ENCODE peak calls at places on chromosomes 1 and 21, in six cellular contexts. H is body of pancreas, T is stomach, Z is breast epithelium, X is HCT116, M is uterus. R is an unnamed sample. For H3K4me1, the result is how much of the 10 kb centered on the place peaks cover.

GRCh38 chr1:235069577-235070563 is 58.8 kb downstream of the TOMM20 start:
- DNase-seq in Z (peak), T (peak), X (no peak), H (peak), M (no peak), R (peak)

GRCh38 chr1:170823120-170823519 is 112.2 kb upstream of the MROH9 start:
- DNase-seq in Z (no peak), M (no peak), T (no peak), H (no peak), X (no peak), R (no peak)

GRCh38 chr1:102550729-102551384 is 554.1 kb upstream of the OLFM3 start:
- DNase-seq in Z (no peak), X (peak), H (no peak), M (no peak), T (no peak), R (no peak)

GRCh38 chr21:42218836-42219605 is at the start of gene ABCG1:
- DNase-seq in X (no peak), H (peak), T (peak), M (no peak), Z (no peak), R (peak)

GRCh38 chr1:12549460-12550349 is 68.3 kb downstream of the DHRS3 start:
- DNase-seq in M (peak), X (peak), H (peak), T (peak), Z (peak), R (peak)

GRCh38 chr1:36466370-36467026 is 2.3 kb upstream of the MRPS15 start:
- DNase-seq in T (no peak), M (no peak), Z (no peak), H (no peak), X (no peak), R (no peak)

GRCh38 chr1:226654046-226654445 is 85.0 kb downstream of the ITPKB start:
- DNase-seq in Z (no peak), T (no peak), H (no peak), X (no peak), M (no peak), R (no peak)

GRCh38 chr1:109925159-109925990 is 14.7 kb downstream of the CSF1 start:
- DNase-seq in X (no peak), M (no peak), Z (no peak), T (no peak), H (no peak), R (peak)

GRCh38 chr1:182309631-182310351 is 81.8 kb downstream of the GLUL start:
- DNase-seq in T (no peak), H (no peak), Z (no peak), X (no peak), M (no peak), R (no peak)

GRCh38 chr1:29379438-29380073 is 143.2 kb downstream of the PTPRU start:
- DNase-seq in M (no peak), Z (no peak), H (no peak), T (no peak), X (peak), R (no peak)

GRCh38 chr1:119653839-119654170 is 5.7 kb upstream of the ZNF697 start:
- DNase-seq in M (no peak), T (no peak), H (no peak), X (no peak), Z (no peak), R (no peak)

GRCh38 chr1:6915999-6916565 is 130.8 kb downstream of the CAMTA1 start:
- DNase-seq in T (no peak), Z (no peak), X (no peak), M (no peak), H (no peak), R (no peak)

GRCh38 chr1:111446967-111447892 is 1.8 kb downstream of the WDR77 start:
- DNase-seq in X (no peak), H (no peak), T (no peak), M (no peak), Z (no peak), R (no peak)

GRCh38 chr1:91712981-91713841 is 172.7 kb downstream of the TGFBR3 start:
- DNase-seq in M (peak), T (no peak), H (no peak), X (no peak), Z (no peak), R (no peak)

GRCh38 chr1:46606255-46606965 is 2.3 kb upstream of the MKNK1 start:
- DNase-seq in M (no peak), X (no peak), H (no peak), Z (no peak), T (no peak), R (no peak)

GRCh38 chr1:66464802-66465201 is 69.2 kb upstream of the SGIP1 start:
- DNase-seq in Z (no peak), X (no peak), M (no peak), H (no peak), T (no peak), R (no peak)

GRCh38 chr1:220734571-220735326 is 13.4 kb upstream of the MTARC2 start:
- DNase-seq in X (no peak), Z (no peak), M (no peak), H (no peak), T (no peak), R (no peak)

GRCh38 chr1:183652547-183653467 is at the start of gene APOBEC4:
- DNase-seq in X (no peak), H (no peak), M (no peak), T (no peak), Z (no peak), R (peak)

GRCh38 chr1:228074954-228075730 is 7.4 kb upstream of the ARF1 start:
- DNase-seq in X (no peak), T (peak), Z (no peak), H (no peak), M (no peak), R (no peak)

GRCh38 chr1:169108897-169109560 is 2.5 kb downstream of the ATP1B1 start:
- DNase-seq in H (peak), T (peak), X (no peak), Z (no peak), M (no peak), R (no peak)

GRCh38 chr1:84299536-84300260 is 1.8 kb upstream of the SAMD13 start:
- DNase-seq in H (no peak), X (no peak), Z (no peak), M (no peak), T (no peak), R (no peak)

GRCh38 chr1:205472737-205473565 is 17.1 kb upstream of the BLACAT1 start:
- DNase-seq in M (no peak), T (no peak), Z (no peak), X (no peak), H (no peak), R (no peak)

GRCh38 chr1:61638296-61638695 is 86.6 kb downstream of the TM2D1 start:
- DNase-seq in T (no peak), Z (no peak), X (no peak), H (no peak), M (peak), R (no peak)

GRCh38 chr1:61639937-61640336 is 85.0 kb downstream of the TM2D1 start:
- DNase-seq in H (no peak), Z (no peak), M (no peak), T (no peak), X (no peak), R (no peak)

GRCh38 chr1:61637470-61637869 is 87.5 kb downstream of the TM2D1 start:
- DNase-seq in X (no peak), H (no peak), T (no peak), M (no peak), Z (no peak), R (no peak)

GRCh38 chr1:61640531-61641125 is 84.3 kb downstream of the TM2D1 start:
- DNase-seq in M (peak), H (no peak), Z (no peak), X (no peak), T (no peak), R (no peak)

DNA sequence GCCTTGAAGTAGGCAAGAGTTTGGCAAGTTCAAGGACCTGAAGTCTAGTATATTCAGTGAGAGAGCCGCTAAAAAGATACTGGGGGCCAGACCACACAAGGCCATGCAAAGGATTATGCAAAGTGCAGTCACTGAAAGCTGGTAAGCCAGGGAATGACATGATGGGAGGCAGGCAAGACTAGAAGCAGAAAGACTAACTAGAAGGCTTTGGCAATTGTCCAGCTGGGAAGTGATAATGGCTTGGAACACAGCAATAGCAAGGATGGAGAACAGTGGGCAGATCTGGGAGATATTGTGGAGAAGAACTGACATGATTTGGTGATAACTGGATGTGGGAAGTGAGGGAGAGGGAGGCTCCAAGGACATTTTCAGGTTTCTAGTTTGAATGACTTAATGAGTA is 85.7 kb downstream of the TM2D1 start:
- DNase-seq in X (no peak), Z (no peak), T (no peak), M (no peak), H (no peak), R (no peak)
- H3K4me1 ChIP-seq in X (under half), Z (under half), T (half or more), M (under half), H (under half), R (under half)

DNA sequence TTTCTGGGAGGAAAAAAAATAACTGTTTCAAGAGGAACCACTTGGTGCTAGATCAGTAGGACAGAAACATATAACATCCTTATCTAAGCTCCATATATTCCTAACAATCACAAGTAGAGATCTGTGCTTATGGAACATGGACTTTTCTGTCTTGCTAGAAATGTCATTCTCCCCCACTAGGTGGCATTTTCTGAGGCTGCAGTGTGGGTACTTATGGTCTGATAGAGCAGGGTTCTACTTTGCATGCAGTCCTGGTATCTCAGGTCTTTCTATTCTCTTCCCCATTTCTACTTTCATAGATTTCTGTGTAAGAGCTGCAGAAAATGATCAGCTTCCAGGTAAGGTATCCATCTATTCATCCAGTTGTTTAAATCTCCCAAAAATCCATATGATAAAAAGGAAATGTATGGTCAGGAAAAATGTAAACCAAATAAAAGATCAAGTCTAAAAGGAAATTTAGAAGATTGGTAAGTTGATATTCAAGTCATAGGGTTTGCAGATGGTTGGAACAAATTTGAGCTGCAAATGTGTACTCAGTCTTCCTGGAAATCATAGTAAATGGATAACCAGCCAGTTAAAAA is 1.5 kb downstream of the ZNF684 start:
- DNase-seq in M (no peak), Z (no peak), H (no peak), T (no peak), X (peak), R (no peak)
- TF ChIP-seq CTCF in M (peak), Z (no peak), H (no peak), T (peak), X (peak), R (peak)

GRCh38 chr1:67721650-67722291 is 36.8 kb downstream of the GADD45A start:
- DNase-seq in M (no peak), Z (no peak), X (no peak), H (no peak), T (no peak), R (no peak)

GRCh38 chr1:67724928-67725560 is 40.0 kb downstream of the GADD45A start:
- DNase-seq in X (no peak), Z (peak), T (peak), H (peak), M (peak), R (no peak)

GRCh38 chr1:67723126-67723525 is 38.1 kb downstream of the GADD45A start:
- DNase-seq in X (no peak), H (no peak), T (no peak), Z (no peak), M (no peak), R (no peak)

GRCh38 chr1:67722292-67722944 is 37.4 kb downstream of the GADD45A start:
- DNase-seq in X (no peak), M (no peak), T (no peak), Z (no peak), H (no peak), R (no peak)

GRCh38 chr1:67723620-67724019 is 38.6 kb downstream of the GADD45A start:
- DNase-seq in T (no peak), Z (no peak), X (no peak), M (no peak), H (no peak), R (no peak)
- TF ChIP-seq POLR2A in T (no peak), Z (no peak), X (no peak), M (no peak), H (no peak), R (peak)

GRCh38 chr1:15949453-15950245 is 26.3 kb downstream of the ZBTB17 start:
- DNase-seq in M (peak), Z (peak), T (peak), H (peak), X (peak), R (peak)
- H3K4me1 ChIP-seq in M (under half), Z (under half), T (half or more), H (under half), X (under half), R (half or more)

GRCh38 chr1:52748119-52748518 is 21.9 kb downstream of the ZYG11B start:
- DNase-seq in X (no peak), T (no peak), Z (no peak), M (no peak), H (no peak), R (no peak)
- TF ChIP-seq CTCF in X (no peak), T (no peak), Z (no peak), M (peak), H (no peak), R (peak)

DNA sequence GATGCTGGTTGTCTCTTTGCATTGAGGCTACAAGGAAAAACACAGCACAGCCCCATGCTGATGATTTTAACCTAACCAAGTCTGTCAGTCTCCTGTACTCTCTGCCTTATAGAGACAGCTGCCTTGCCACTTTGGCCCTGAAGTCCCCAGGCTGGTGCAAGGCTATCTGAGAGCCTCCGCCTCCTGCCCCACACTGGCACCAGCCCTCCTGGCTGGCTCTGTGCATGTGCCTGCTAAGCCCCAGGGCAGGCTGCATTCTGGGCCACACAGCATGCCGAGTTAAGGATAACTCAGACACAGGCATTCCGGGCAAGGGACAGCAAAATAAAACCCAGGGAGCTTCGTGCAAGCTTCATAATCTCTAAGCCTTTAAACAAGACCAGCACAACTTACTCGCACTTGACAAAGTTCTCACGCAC is 910 bp downstream of the RUNX1 start:
- DNase-seq in H (peak), X (no peak), Z (no peak), M (no peak), T (no peak), R (peak)
- TF ChIP-seq POLR2A in H (no peak), X (no peak), Z (no peak), M (no peak), T (no peak), R (no peak)

DNA sequence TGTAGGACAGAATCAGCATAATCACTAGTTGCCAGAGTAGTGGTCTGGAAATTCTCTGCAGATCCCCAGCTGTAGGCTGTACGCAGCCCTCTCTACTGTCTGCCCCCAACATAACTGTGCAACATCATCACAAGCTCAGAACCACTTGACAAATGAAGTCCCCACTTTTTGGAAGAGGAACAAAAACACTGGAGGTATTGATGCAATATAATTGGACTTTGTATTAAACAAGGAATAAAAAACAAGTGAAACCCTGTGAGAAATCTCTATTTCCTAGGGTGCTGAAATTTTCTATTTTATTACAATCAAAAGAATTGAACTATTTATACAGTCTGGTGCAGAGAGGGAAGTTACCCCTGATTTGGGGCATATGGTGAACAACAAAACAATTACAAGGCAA is 15.2 kb downstream of the PHTF1 start:
- DNase-seq in M (no peak), T (no peak), X (no peak), Z (no peak), H (no peak), R (no peak)
- H3K4me1 ChIP-seq in M (under half), T (under half), X (under half), Z (under half), H (under half), R (under half)

GRCh38 chr1:19033926-19034680 is 77.6 kb upstream of the IFFO2 start:
- DNase-seq in X (no peak), H (no peak), M (peak), Z (no peak), T (no peak), R (peak)

GRCh38 chr1:19034721-19035120 is 78.2 kb upstream of the IFFO2 start:
- DNase-seq in M (no peak), Z (no peak), T (no peak), H (no peak), X (no peak), R (no peak)

GRCh38 chr1:19036049-19036546 is 79.6 kb upstream of the IFFO2 start:
- DNase-seq in H (no peak), M (no peak), Z (no peak), X (no peak), T (no peak), R (no peak)

GRCh38 chr1:19036701-19037605 is 80.5 kb upstream of the IFFO2 start:
- DNase-seq in M (no peak), H (no peak), X (no peak), T (no peak), Z (no peak), R (peak)

GRCh38 chr1:19035356-19036048 is 79.0 kb upstream of the IFFO2 start:
- DNase-seq in M (no peak), X (no peak), H (no peak), Z (no peak), T (no peak), R (no peak)
- TF ChIP-seq CTCF in M (no peak), X (no peak), H (no peak), Z (no peak), T (no peak), R (no peak)

DNA sequence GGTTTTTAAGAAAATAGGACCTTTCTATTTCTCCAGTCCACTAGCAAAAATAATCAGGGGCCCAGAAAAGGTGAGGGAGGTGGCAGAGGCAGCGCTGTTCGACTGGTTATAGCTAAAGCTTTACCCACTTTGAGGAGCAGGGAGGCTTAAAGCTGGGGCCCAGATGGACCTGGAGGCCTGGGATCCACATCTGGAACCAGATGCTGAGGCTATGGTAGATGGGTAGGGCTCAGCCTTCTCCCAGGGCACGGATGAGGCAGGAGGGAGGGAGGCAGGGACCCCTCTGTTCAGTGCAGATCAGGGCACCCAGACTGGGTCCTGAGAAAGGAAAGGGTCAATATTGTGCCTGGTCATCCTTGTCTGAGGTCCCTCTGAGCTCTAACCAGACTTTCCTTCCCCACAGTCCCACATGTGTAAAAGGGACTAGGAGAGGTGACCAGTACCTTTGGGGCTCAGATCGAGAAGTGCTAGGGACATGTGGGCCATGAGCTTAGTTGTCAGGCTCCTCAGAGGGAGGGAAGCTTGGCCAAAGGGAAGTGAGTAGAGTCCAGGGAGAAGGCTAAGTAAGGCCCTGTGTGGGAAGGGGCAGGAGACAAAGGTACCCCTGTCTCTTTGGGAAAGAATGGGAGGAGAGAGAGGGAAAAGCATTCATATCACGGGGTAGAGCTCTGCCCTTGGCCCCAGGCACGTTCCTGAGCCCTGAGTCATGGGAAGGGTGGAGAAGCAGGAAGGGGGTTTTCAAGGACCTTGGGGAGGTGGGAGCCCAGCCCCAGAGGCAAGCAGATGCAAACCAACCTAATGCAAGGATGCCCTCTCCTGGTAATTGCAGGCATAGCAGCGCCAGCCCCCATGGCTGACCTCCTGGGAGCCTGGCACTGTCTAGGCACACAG is 15.4 kb downstream of the LMNA start:
- DNase-seq in X (peak), Z (peak), H (peak), T (peak), M (peak), R (peak)
- TF ChIP-seq POLR2A in X (no peak), Z (no peak), H (peak), T (no peak), M (peak), R (no peak)